ENCODE peak calls at places on chromosomes 3 and 15, in four cellular contexts. O, V, Y and U are unnamed samples.

GRCh38 chr3:71658131-71658530 is 67.1 kb downstream of the EIF4E3 start:
- DNase-seq in O (no peak), Y (peak), V (peak), U (peak)

GRCh38 chr15:91660174-91660649 is 193.3 kb upstream of the SLCO3A1 start:
- DNase-seq in O (no peak), Y (no peak), V (no peak), U (no peak)

GRCh38 chr3:87793322-87793877 is 265.4 kb downstream of the CGGBP1 start:
- DNase-seq in O (no peak), Y (no peak), V (no peak), U (no peak)

GRCh38 chr3:172750069-172750367 is 508 bp upstream of the ECT2 start:
- DNase-seq in O (no peak), V (no peak), Y (no peak), U (no peak)

GRCh38 chr3:47752716-47753115 is 29.0 kb downstream of the SMARCC1 start:
- DNase-seq in Y (no peak), V (no peak), O (no peak), U (no peak)

GRCh38 chr3:58032186-58032585 is 24.0 kb downstream of the FLNB start:
- DNase-seq in V (no peak), Y (no peak), O (peak), U (no peak)

GRCh38 chr15:85804481-85805165 is 9.9 kb upstream of the KLHL25 start:
- DNase-seq in Y (no peak), V (no peak), O (no peak), U (no peak)

GRCh38 chr15:68405426-68406250 is 26.3 kb downstream of the ITGA11 start:
- DNase-seq in Y (no peak), O (no peak), V (no peak), U (peak)

GRCh38 chr15:101684384-101684783 is 32.2 kb upstream of the TM2D3 start:
- DNase-seq in O (peak), Y (no peak), V (no peak), U (peak)

GRCh38 chr3:2823016-2823415 is 287.2 kb downstream of the IL5RA start:
- DNase-seq in O (peak), Y (no peak), V (no peak), U (no peak)

GRCh38 chr3:120418866-120419490 is 31.8 kb downstream of the FSTL1 start:
- DNase-seq in V (peak), O (peak), Y (no peak), U (no peak)

GRCh38 chr3:106030620-106030945 is 161.8 kb upstream of the CBLB start:
- DNase-seq in O (peak), V (no peak), Y (no peak), U (no peak)

GRCh38 chr3:119662604-119663377 is 2.4 kb upstream of the POPDC2 start:
- DNase-seq in V (no peak), Y (no peak), O (peak), U (no peak)

GRCh38 chr3:139455855-139456254 is 20.5 kb downstream of the RBP2 start:
- DNase-seq in V (no peak), Y (no peak), O (no peak), U (no peak)

GRCh38 chr3:66763294-66763693 is 234.8 kb upstream of the KBTBD8 start:
- DNase-seq in Y (peak), V (peak), O (peak), U (no peak)

GRCh38 chr3:23633261-23633960 is 172.3 kb upstream of the UBE2E1 start:
- DNase-seq in O (no peak), Y (no peak), V (no peak), U (no peak)

GRCh38 chr15:74179101-74179841 is 5.8 kb downstream of the ISLR start:
- DNase-seq in O (peak), V (no peak), Y (peak), U (peak)